ENCODE peak calls at places on chromosomes 12 and 14, in nine cellular contexts. Z, F, K, J, X, B, C, U and N are unnamed samples.

GRCh38 chr12:106865685-106866084 is 90.0 kb upstream of the TMEM263 start:
- DNase-seq in Z (no peak), F (no peak), K (no peak), J (no peak), X (no peak), B (no peak), C (no peak), U (no peak), N (no peak)

GRCh38 chr14:100341301-100342031 is 18.3 kb downstream of the SLC25A47 start:
- DNase-seq in Z (peak), F (peak), K (no peak), J (no peak), X (no peak), B (peak), C (peak), U (no peak), N (peak)

GRCh38 chr12:7374423-7375144 is 69.4 kb downstream of the CD163L1 start:
- DNase-seq in Z (peak), F (no peak), K (no peak), J (no peak), X (peak), B (peak), C (no peak), U (peak), N (peak)

GRCh38 chr12:57583008-57583831 is 7.8 kb upstream of the PIP4K2C start:
- DNase-seq in Z (peak), F (peak), K (peak), J (peak), X (peak), B (peak), C (peak), U (peak), N (peak)

GRCh38 chr12:13440844-13441243 is 244.3 kb downstream of the EMP1 start:
- DNase-seq in Z (no peak), F (no peak), K (no peak), J (no peak), X (no peak), B (no peak), C (no peak), U (no peak), N (no peak)

GRCh38 chr12:6177593-6178358 is 22.4 kb upstream of the CD9 start:
- DNase-seq in Z (no peak), F (no peak), K (no peak), J (no peak), X (no peak), B (no peak), C (no peak), U (no peak), N (no peak)

GRCh38 chr12:51210690-51211395 is 7.0 kb downstream of the POU6F1 start:
- DNase-seq in Z (no peak), F (no peak), K (no peak), J (no peak), X (no peak), B (no peak), C (no peak), U (no peak), N (no peak)

GRCh38 chr14:104591506-104592291 is 12.1 kb downstream of the C14orf180 start:
- DNase-seq in Z (no peak), F (no peak), K (no peak), J (no peak), X (no peak), B (no peak), C (no peak), U (no peak), N (no peak)

GRCh38 chr14:90839024-90839888 is 23.0 kb upstream of the TTC7B start:
- DNase-seq in Z (no peak), F (no peak), K (no peak), J (no peak), X (no peak), B (no peak), C (no peak), U (no peak), N (no peak)

GRCh38 chr12:9364224-9365176 is 156.3 kb upstream of the PZP start:
- DNase-seq in Z (peak), F (peak), K (peak), J (peak), X (no peak), B (no peak), C (no peak), U (peak), N (no peak)

GRCh38 chr12:51620448-51620847 is 29.4 kb downstream of the SCN8A start:
- DNase-seq in Z (no peak), F (no peak), K (no peak), J (no peak), X (no peak), B (no peak), C (no peak), U (no peak), N (no peak)

GRCh38 chr12:52895726-52896189 is 9.1 kb downstream of the KRT8 start:
- DNase-seq in Z (no peak), F (no peak), K (no peak), J (no peak), X (no peak), B (no peak), C (no peak), U (no peak), N (no peak)

GRCh38 chr12:15469342-15469741 is 147.0 kb downstream of the PTPRO start:
- DNase-seq in Z (no peak), F (no peak), K (no peak), J (no peak), X (no peak), B (no peak), C (no peak), U (no peak), N (no peak)